ENCODE peak calls at places on chromosome 17, in four cellular contexts. C, S, Y and E are unnamed samples.

GRCh38 chr17:66834919-66835454 is at the start of gene CACNG5:
- DNase-seq in C (no peak), Y (no peak), S (no peak), E (no peak)

GRCh38 chr17:36885161-36885735 is 52.0 kb upstream of the LHX1 start:
- DNase-seq in S (no peak), C (no peak), Y (no peak), E (no peak)

GRCh38 chr17:40023590-40024292 is 8.5 kb downstream of the CSF3 start:
- DNase-seq in C (no peak), S (peak; percentile 81), Y (no peak), E (no peak)

GRCh38 chr17:57589151-57590034 is 155.7 kb downstream of the CCDC182 start:
- DNase-seq in Y (no peak), S (no peak), C (no peak), E (peak; percentile 58)

GRCh38 chr17:226108-226772 is 44.8 kb upstream of the DOC2B start:
- DNase-seq in Y (no peak), S (no peak), C (no peak), E (no peak)

GRCh38 chr17:75785770-75786538 is 1.3 kb downstream of the UNK start:
- DNase-seq in Y (no peak), S (no peak), C (no peak), E (no peak)

GRCh38 chr17:17494499-17495447 is 1.4 kb downstream of the RASD1 start:
- DNase-seq in Y (no peak), C (no peak), S (peak; percentile 63), E (no peak)

GRCh38 chr17:16941643-16942042 is 30.3 kb downstream of the TNFRSF13B start:
- DNase-seq in C (no peak), S (no peak), Y (no peak), E (no peak)

GRCh38 chr17:50947844-50948514 is 81.8 kb upstream of the TOB1 start:
- DNase-seq in Y (no peak), C (no peak), S (peak; percentile 96), E (no peak)

GRCh38 chr17:633641-634091 is 81.0 kb downstream of the VPS53 start:
- DNase-seq in S (no peak), Y (no peak), C (no peak), E (no peak)

GRCh38 chr17:47830396-47830907 is 889 bp downstream of the MRPL10 start:
- DNase-seq in C (no peak), S (no peak), Y (no peak), E (no peak)

GRCh38 chr17:82823004-82823403 is 16.8 kb downstream of the ZNF750 start:
- DNase-seq in Y (no peak), S (no peak), C (no peak), E (no peak)